ENCODE peak calls at places on chromosomes 6 and 20, in four cellular contexts. I is esophagus squamous epithelium, Q is ovary, R is breast epithelium. S is an unnamed sample. For H3K4me1, the result is how much of the 10 kb centered on the place peaks cover.

GRCh38 chr20:1874534-1875168 is 20.6 kb upstream of the SIRPA start:
- DNase-seq in I (no peak), Q (no peak), R (no peak), S (no peak)

GRCh38 chr6:168884646-168885086 is 369.0 kb downstream of the THBS2 start:
- DNase-seq in I (no peak), Q (peak), R (peak), S (peak)

GRCh38 chr6:169918239-169918953 is 167.0 kb downstream of the ERMARD start:
- DNase-seq in I (no peak), Q (no peak), R (no peak), S (no peak)

GRCh38 chr20:54209216-54209813 is 1.4 kb downstream of the PFDN4 start:
- DNase-seq in I (no peak), Q (no peak), R (no peak), S (no peak)

GRCh38 chr6:90068264-90068663 is 174.0 kb downstream of the GJA10 start:
- DNase-seq in I (no peak), Q (no peak), R (no peak), S (no peak)

GRCh38 chr20:15882553-15882952 is 690.7 kb downstream of the KIF16B start:
- DNase-seq in I (no peak), Q (no peak), R (no peak), S (no peak)

GRCh38 chr6:113464959-113465358 is 392.2 kb upstream of the MARCKS start:
- DNase-seq in I (no peak), Q (no peak), R (no peak), S (no peak)

GRCh38 chr20:2364014-2364413 is 16.7 kb upstream of the TGM6 start:
- DNase-seq in I (no peak), Q (no peak), R (no peak), S (no peak)

GRCh38 chr20:46022411-46023147 is 6.4 kb upstream of the SLC12A5 start:
- DNase-seq in I (no peak), Q (peak), R (no peak), S (peak)

GRCh38 chr6:3939559-3939958 is 90.4 kb downstream of the FAM50B start:
- DNase-seq in I (no peak), Q (no peak), R (no peak), S (no peak)

GRCh38 chr20:43584448-43585138 is 6.1 kb upstream of the IFT52 start:
- DNase-seq in I (no peak), Q (no peak), R (no peak), S (no peak)

GRCh38 chr6:125753218-125753936 is 3.9 kb downstream of the HEY2 start:
- DNase-seq in I (no peak), Q (no peak), R (no peak), S (peak)

GRCh38 chr6:11206576-11206975 is 25.9 kb downstream of the NEDD9 start:
- DNase-seq in I (no peak), Q (no peak), R (no peak), S (no peak)
- H3K4me1 ChIP-seq in I (under half), Q (under half), R (under half), S (under half)

GRCh38 chr6:33317418-33317667 is 201 bp downstream of the ZBTB22 start:
- DNase-seq in I (no peak), Q (no peak), R (no peak), S (no peak)

GRCh38 chr6:33317668-33318425 is at the start of gene ZBTB22:
- DNase-seq in I (peak), Q (peak), R (peak), S (peak)

GRCh38 chr6:33314943-33315752 is 1.3 kb upstream of the TAPBP start:
- DNase-seq in I (no peak), Q (peak), R (peak), S (no peak)

GRCh38 chr6:33315753-33316602 is 1.6 kb downstream of the ZBTB22 start:
- DNase-seq in I (no peak), Q (no peak), R (no peak), S (no peak)

DNA sequence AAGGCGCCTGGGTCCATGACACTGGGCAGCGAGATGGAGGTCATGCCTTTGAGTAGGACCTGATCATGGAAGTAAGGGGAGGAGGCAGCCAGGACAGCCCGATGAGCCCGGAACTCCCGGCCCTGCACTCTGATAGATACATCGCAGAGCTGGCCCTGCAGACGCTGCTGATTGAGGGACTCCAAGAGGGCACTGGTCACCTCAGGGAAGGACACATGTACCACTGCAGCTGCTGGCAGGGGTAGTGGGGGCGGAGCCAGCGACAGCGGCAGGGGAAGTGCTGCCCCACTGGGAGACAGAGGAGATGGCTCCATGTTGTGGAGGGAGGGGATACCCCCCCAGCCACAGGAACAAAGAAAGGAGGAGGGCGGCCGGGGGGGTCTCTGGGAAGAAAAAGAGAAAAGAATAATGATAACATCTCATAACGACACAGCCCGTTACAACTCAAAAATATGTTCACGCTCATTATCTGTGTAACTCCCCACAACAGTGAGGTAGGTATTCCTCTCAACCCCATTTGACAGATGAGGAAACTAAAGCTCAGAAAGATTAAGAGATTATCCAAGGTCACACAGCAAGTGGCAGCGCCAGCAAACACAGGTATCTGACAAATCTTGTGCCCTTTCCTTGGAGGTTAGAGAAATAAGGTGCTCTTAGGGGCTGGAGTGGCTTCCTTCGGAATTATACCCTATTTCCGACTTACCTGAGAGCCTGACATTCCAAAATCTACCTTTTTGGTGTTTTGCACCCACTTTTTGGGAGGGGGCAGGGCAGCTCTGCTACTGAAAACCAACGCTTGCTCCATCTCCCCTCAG is 734 bp downstream of the ZBTB22 start:
- DNase-seq in I (no peak), Q (peak), R (no peak), S (no peak)
- H3K4me1 ChIP-seq in I (under half), Q (under half), R (under half), S (half or more)

GRCh38 chr20:49601153-49601924 is 33.4 kb upstream of the PTGIS start:
- DNase-seq in I (no peak), Q (no peak), R (no peak), S (no peak)

GRCh38 chr20:49603209-49603627 is 35.3 kb upstream of the PTGIS start:
- DNase-seq in I (no peak), Q (no peak), R (no peak), S (no peak)

GRCh38 chr20:49597825-49598395 is 30.0 kb upstream of the PTGIS start:
- DNase-seq in I (no peak), Q (no peak), R (no peak), S (no peak)

GRCh38 chr20:49599746-49600113 is 31.8 kb upstream of the PTGIS start:
- DNase-seq in I (no peak), Q (no peak), R (no peak), S (no peak)

DNA sequence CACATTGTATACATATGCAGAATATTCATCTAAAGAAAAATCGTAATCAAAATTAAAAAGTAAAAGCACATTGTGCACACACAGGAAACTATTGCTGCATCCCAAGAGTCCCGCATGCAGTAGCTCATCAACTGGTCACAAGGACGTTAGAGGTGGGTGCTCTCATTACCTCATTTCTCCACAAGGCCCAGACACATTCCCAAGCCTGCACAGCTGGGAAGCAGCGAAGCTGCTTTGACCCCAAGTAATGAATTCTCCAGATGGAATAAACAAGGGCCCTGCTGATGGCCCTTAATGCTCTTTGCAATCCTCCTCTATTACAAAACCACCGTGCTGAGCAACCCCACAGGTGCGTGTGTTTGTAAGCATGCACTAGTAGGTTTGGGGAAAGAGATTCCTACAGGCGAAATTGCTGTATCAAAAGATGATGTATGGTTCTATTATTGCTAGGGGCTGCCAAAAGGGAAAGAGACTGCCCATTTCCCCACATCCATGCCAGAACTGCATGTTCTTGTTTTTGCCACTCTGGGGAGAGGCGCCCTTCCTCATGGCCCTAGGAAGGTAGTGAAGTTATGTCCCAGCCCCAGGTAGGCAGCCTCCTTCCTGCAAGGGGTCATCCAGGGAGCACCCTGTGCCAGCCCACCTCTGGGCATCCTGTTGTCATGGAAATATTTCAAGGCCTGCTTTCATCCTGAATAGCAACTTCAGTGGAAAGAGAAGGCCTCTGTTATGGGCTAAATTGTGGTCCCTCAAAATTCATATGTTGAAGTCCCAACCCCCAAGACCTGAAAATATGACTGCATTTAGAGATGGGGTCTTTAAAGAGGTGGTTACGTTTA is 34.7 kb upstream of the PTGIS start:
- DNase-seq in I (no peak), Q (no peak), R (no peak), S (no peak)
- H3K4me1 ChIP-seq in I (under half), Q (under half), R (under half), S (under half)

GRCh38 chr6:7139835-7140470 is 32.2 kb downstream of the RREB1 start:
- DNase-seq in I (no peak), Q (no peak), R (no peak), S (no peak)
- H3K4me1 ChIP-seq in I (under half), Q (under half), R (under half), S (under half)

GRCh38 chr6:52300489-52300931 is 16.0 kb upstream of the MCM3 start:
- DNase-seq in I (no peak), Q (no peak), R (no peak), S (no peak)
- H3K4me1 ChIP-seq in I (under half), Q (under half), R (under half), S (under half)

DNA sequence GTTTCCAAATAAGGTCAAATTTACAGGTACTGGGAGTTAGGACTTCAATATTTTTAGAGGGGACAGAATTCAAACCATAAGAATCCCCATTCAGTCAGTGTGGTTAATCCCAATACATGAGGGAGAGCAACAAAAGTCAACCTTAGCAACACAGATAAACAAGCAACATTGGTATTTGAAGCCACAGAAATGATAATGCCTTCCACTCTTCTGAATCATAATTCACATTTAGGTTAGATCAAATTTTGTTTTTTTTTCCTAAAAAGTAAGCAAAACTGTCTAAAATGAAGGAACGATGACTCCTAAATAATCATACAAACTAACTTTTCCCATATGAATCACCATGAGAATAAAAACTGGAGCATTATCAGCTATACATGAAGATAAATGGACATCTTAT is 246.0 kb upstream of the TENT5A start:
- DNase-seq in I (no peak), Q (no peak), R (no peak), S (no peak)
- H3K4me1 ChIP-seq in I (under half), Q (under half), R (under half), S (under half)